ENCODE peak calls at places on chromosome 18, in eight cellular contexts. N is SW480, S is AG04450, F is RCC 7860, A is caudate nucleus, B is HFFc6, T is NCI-H774, M is mucosa of gallbladder. R is an unnamed sample.

GRCh38 chr18:79849328-79850207 is 51.8 kb downstream of the KCNG2 start:
- DNase-seq in A (no peak), F (no peak), T (no peak), S (no peak), N (no peak), B (no peak), M (no peak), R (no peak)

GRCh38 chr18:76455015-76455676 is 39.9 kb downstream of the ZNF516 start:
- DNase-seq in A (no peak), T (no peak), M (no peak), B (no peak), S (no peak), N (no peak), F (no peak), R (no peak)

GRCh38 chr18:76412818-76413565 is 82.0 kb downstream of the ZNF516 start:
- DNase-seq in F (no peak), B (peak), T (no peak), N (no peak), A (no peak), S (no peak), M (no peak), R (no peak)

GRCh38 chr18:421236-422155 is 79.0 kb downstream of the COLEC12 start:
- DNase-seq in S (no peak), B (peak), T (no peak), N (peak), A (no peak), F (peak), M (no peak), R (no peak)

GRCh38 chr18:45567123-45567522 is 48.2 kb upstream of the SLC14A2 start:
- DNase-seq in F (no peak), B (no peak), M (no peak), T (no peak), A (no peak), N (no peak), S (no peak), R (no peak)

GRCh38 chr18:58580623-58581022 is 48.3 kb downstream of the ALPK2 start:
- DNase-seq in A (no peak), B (peak), F (peak), T (no peak), N (no peak), M (no peak), S (no peak), R (no peak)

GRCh38 chr18:78242307-78242643 is 737.3 kb upstream of the SALL3 start:
- DNase-seq in T (peak), F (no peak), M (peak), S (no peak), N (no peak), A (no peak), B (no peak), R (no peak)

GRCh38 chr18:24413148-24413547 is 13.3 kb upstream of the IMPACT start:
- DNase-seq in A (no peak), B (no peak), F (no peak), T (no peak), N (no peak), S (no peak), M (no peak), R (no peak)

GRCh38 chr18:80154293-80154692 is 45.2 kb downstream of the ADNP2 start:
- DNase-seq in F (no peak), T (no peak), S (no peak), M (no peak), A (no peak), N (peak), B (no peak), R (no peak)

GRCh38 chr18:67400502-67401117 is 115.9 kb downstream of the DSEL start:
- DNase-seq in T (no peak), S (no peak), F (no peak), N (no peak), M (no peak), B (peak), A (no peak), R (no peak)

GRCh38 chr18:32769242-32770180 is 3.3 kb downstream of the KLHL14 start:
- DNase-seq in F (no peak), A (no peak), S (no peak), B (no peak), N (no peak), T (peak), M (no peak), R (no peak)

R was measured in frontal cortex.